ENCODE peak calls at places on chromosomes 5 and 9, in four cellular contexts. T is neural progenitor cell, A is KG1, D is germinal center. K is an unnamed sample.

GRCh38 chr5:6717247-6717646 is 4.0 kb downstream of the TENT4A start:
- DNase-seq in D (no peak), T (no peak), A (no peak), K (no peak)

GRCh38 chr9:134192311-134192950 is 28.1 kb upstream of the RNU6ATAC start:
- DNase-seq in T (no peak), D (no peak), A (no peak), K (no peak)

GRCh38 chr9:109640232-109641078 is 139.5 kb upstream of the PALM2AKAP2 start:
- DNase-seq in T (peak), D (peak), A (no peak), K (peak)

GRCh38 chr9:122827759-122828090 is 663 bp downstream of the PDCL start:
- DNase-seq in A (no peak), T (peak), D (no peak), K (no peak)

GRCh38 chr9:118236625-118237024 is 532.4 kb downstream of the TLR4 start:
- DNase-seq in T (no peak), D (no peak), A (no peak), K (no peak)

GRCh38 chr5:54722846-54723433 is 205.4 kb downstream of the SNX18 start:
- DNase-seq in A (no peak), D (no peak), T (peak), K (no peak)

GRCh38 chr5:33937700-33938506 is 1.7 kb downstream of the RXFP3 start:
- DNase-seq in T (no peak), A (no peak), D (no peak), K (no peak)

GRCh38 chr5:154708845-154709244 is 46.3 kb upstream of the LARP1 start:
- DNase-seq in A (no peak), T (no peak), D (no peak), K (no peak)

GRCh38 chr9:107467416-107467815 is 22.2 kb downstream of the KLF4 start:
- DNase-seq in D (no peak), T (no peak), A (no peak), K (no peak)

GRCh38 chr9:127021664-127022337 is 100.6 kb downstream of the ANGPTL2 start:
- DNase-seq in A (no peak), T (peak), D (no peak), K (no peak)

GRCh38 chr5:473344-474192 is 30.6 kb downstream of the EXOC3 start:
- DNase-seq in A (peak), D (peak), T (peak), K (no peak)

GRCh38 chr5:90182726-90183125 is 226.8 kb downstream of the CETN3 start:
- DNase-seq in T (no peak), A (no peak), D (no peak), K (no peak)

GRCh38 chr9:109331353-109331752 is 10.5 kb upstream of the EPB41L4B start:
- DNase-seq in A (no peak), D (no peak), T (no peak), K (no peak)

GRCh38 chr5:145483211-145483610 is 351.9 kb downstream of the PRELID2 start:
- DNase-seq in A (no peak), D (no peak), T (no peak), K (no peak)

GRCh38 chr9:93911871-93912554 is 43.1 kb downstream of the BARX1 start:
- DNase-seq in A (no peak), T (no peak), D (no peak), K (no peak)

K was measured in NCI-H1048.